ENCODE peak calls at places on chromosomes 4 and X, in five cellular contexts. F is testis, M is body of pancreas, E is GM12891, C is stomach. K is an unnamed sample.

GRCh38 chr4:152894673-152895072 is 41.5 kb upstream of the FHDC1 start:
- DNase-seq in M (no peak), F (no peak), C (no peak), E (no peak), K (no peak)

GRCh38 chrX:79270401-79270800 is 96.7 kb downstream of the ITM2A start:
- DNase-seq in C (peak; percentile 31), E (no peak), F (peak; percentile 52), M (peak; percentile 8), K (peak; percentile 57)

GRCh38 chr4:154491341-154491679 is 289 bp downstream of the DCHS2 start:
- DNase-seq in C (no peak), E (peak; percentile 36), F (no peak), M (no peak), K (no peak)

GRCh38 chr4:126992910-126993309 is 639.8 kb upstream of the INTU start:
- DNase-seq in E (no peak), F (no peak), C (no peak), M (no peak), K (no peak)

GRCh38 chr4:168864831-168865541 is 145.1 kb downstream of the CBR4 start:
- DNase-seq in E (no peak), M (no peak), C (no peak), F (no peak), K (no peak)

GRCh38 chrX:42948723-42949122 is 170.8 kb upstream of the PPP1R2C start:
- DNase-seq in F (no peak), M (no peak), E (no peak), C (no peak), K (no peak)

GRCh38 chr4:110704748-110705439 is 82.0 kb upstream of the PITX2 start:
- DNase-seq in M (no peak), E (no peak), F (no peak), C (no peak), K (no peak)

GRCh38 chr4:84258905-84259830 is 239.9 kb downstream of the NKX6-1 start:
- DNase-seq in C (no peak), E (no peak), M (no peak), F (no peak), K (peak; percentile 32)

GRCh38 chr4:22848332-22848731 is 155.6 kb downstream of the GBA3 start:
- DNase-seq in E (no peak), C (no peak), M (peak; percentile 4), F (no peak), K (no peak)

GRCh38 chr4:23084559-23085248 is 392.0 kb downstream of the GBA3 start:
- DNase-seq in C (no peak), F (no peak), M (no peak), E (no peak), K (no peak)

GRCh38 chr4:95165926-95166524 is 382.7 kb downstream of the UNC5C start:
- DNase-seq in M (peak; percentile 50), C (no peak), F (peak; percentile 49), E (peak; percentile 14), K (peak; percentile 59)

GRCh38 chr4:38681283-38682066 is 17.5 kb downstream of the KLF3 start:
- DNase-seq in C (no peak), F (no peak), E (no peak), M (no peak), K (no peak)

GRCh38 chrX:103877571-103877970 is 45.5 kb upstream of the RAB9B start:
- DNase-seq in C (no peak), E (no peak), M (no peak), F (no peak), K (no peak)

GRCh38 chr4:152310223-152310622 is 225.7 kb downstream of the FBXW7 start:
- DNase-seq in M (no peak), E (no peak), F (no peak), C (no peak), K (no peak)

GRCh38 chrX:107731831-107732502 is 43.6 kb downstream of the TSC22D3 start:
- DNase-seq in E (no peak), F (peak; percentile 88), C (peak; percentile 95), M (peak; percentile 96), K (peak; percentile 80)

GRCh38 chr4:40685300-40685699 is 55.6 kb upstream of the RBM47 start:
- DNase-seq in F (no peak), E (no peak), M (no peak), C (no peak), K (no peak)

GRCh38 chr4:156255608-156256007 is 301.9 kb upstream of the CTSO start:
- DNase-seq in C (no peak), E (no peak), F (no peak), M (no peak), K (no peak)

GRCh38 chrX:28177202-28177601 is 196.0 kb upstream of the DCAF8L1 start:
- DNase-seq in C (no peak), M (no peak), E (no peak), F (no peak), K (no peak)

GRCh38 chr4:174218127-174218790 is 65.2 kb downstream of the FBXO8 start:
- DNase-seq in E (no peak), C (no peak), F (no peak), M (no peak), K (no peak)

GRCh38 chrX:123184199-123184857 is at the start of gene GRIA3:
- DNase-seq in C (no peak), M (no peak), F (peak; percentile 26), E (no peak), K (no peak)

GRCh38 chr4:75004755-75005668 is 72.1 kb downstream of the PARM1 start:
- DNase-seq in F (no peak), M (peak; percentile 91), C (peak; percentile 73), E (no peak), K (no peak)

GRCh38 chr4:114077610-114078009 is 98.2 kb upstream of the ARSJ start:
- DNase-seq in E (no peak), M (peak; percentile 5), F (no peak), C (no peak), K (no peak)

GRCh38 chr4:48254381-48255072 is 15.1 kb downstream of the TEC start:
- DNase-seq in E (no peak), C (peak; percentile 70), M (peak; percentile 69), F (peak; percentile 91), K (peak; percentile 80)

GRCh38 chrX:78106651-78106986 is 2.6 kb downstream of the PGK1 start:
- DNase-seq in C (no peak), E (no peak), M (no peak), F (no peak), K (no peak)

GRCh38 chr4:112516076-112516385 is at the start of gene NEUROG2:
- DNase-seq in C (no peak), E (no peak), M (no peak), F (no peak), K (no peak)

GRCh38 chr4:112889619-112890294 is 159.7 kb upstream of the ANK2 start:
- DNase-seq in M (no peak), E (no peak), F (no peak), C (no peak), K (no peak)

GRCh38 chrX:66016905-66017658 is 22.8 kb downstream of the VSIG4 start:
- DNase-seq in E (no peak), C (no peak), M (no peak), F (no peak), K (peak; percentile 14)

GRCh38 chr4:168859888-168860694 is 150.0 kb downstream of the CBR4 start:
- DNase-seq in C (no peak), F (no peak), E (no peak), M (no peak), K (no peak)

GRCh38 chrX:150362599-150363481 is at the start of gene MAMLD1:
- DNase-seq in M (peak; percentile 77), F (peak; percentile 64), E (peak; percentile 16), C (peak; percentile 70), K (peak; percentile 72)
- TF ChIP-seq POLR2A in M (peak; percentile 66), F (peak; percentile 5), E (no peak), C (no peak), K (peak; percentile 22)

GRCh38 chrX:10579753-10580060 is 40.7 kb downstream of the MID1 start:
- DNase-seq in C (no peak), E (no peak), M (no peak), F (no peak), K (no peak)

GRCh38 chrX:10574663-10575062 is 45.7 kb downstream of the MID1 start:
- DNase-seq in M (no peak), E (no peak), F (no peak), C (no peak), K (no peak)

GRCh38 chrX:10577863-10578262 is 42.5 kb downstream of the MID1 start:
- DNase-seq in E (no peak), F (no peak), C (no peak), M (no peak), K (no peak)

GRCh38 chrX:10579018-10579752 is 41.2 kb downstream of the MID1 start:
- DNase-seq in M (no peak), F (no peak), C (no peak), E (no peak), K (no peak)

GRCh38 chrX:10576777-10577444 is 43.5 kb downstream of the MID1 start:
- DNase-seq in M (no peak), C (no peak), F (no peak), E (no peak), K (no peak)
- TF ChIP-seq POLR2A in M (no peak), C (no peak), F (no peak), E (no peak), K (no peak)

DNA sequence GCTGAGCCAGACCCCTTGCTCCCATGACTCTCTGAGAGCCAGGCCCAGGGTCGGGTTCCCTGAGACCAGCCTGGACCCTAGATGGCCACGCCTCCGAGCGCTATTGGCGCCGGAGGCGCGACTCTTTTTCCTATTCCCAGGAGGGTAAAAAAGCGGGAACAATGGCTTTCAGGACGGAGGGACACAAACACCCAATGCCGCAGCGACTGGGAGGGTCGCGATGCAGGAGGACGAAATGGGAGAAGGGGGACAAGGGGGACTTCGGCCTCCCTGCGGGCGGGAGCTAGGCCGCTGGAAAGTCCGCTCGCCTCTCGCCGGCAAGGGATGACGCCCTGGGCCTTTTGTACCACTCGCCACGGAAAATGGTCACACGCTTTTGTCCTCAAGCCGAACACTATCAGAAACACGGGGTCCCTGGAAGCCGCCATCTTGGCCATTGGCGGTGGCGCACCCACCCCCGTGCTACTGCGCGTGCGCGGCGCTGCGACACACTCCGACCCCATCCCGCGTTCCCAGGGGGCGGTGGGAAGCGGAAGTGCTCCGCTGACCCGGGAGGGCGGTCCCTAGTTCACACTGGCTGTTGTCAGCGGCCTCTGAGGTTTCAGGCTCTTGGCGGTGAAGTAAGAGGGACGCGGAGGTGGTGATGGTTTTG is 98.4 kb downstream of the ZNF674 start:
- DNase-seq in E (peak; percentile 74), M (peak; percentile 83), F (peak; percentile 84), C (peak; percentile 80), K (peak; percentile 90)
- TF ChIP-seq POLR2A in E (peak; percentile 50), M (peak; percentile 78), F (no peak), C (no peak), K (peak; percentile 59)

DNA sequence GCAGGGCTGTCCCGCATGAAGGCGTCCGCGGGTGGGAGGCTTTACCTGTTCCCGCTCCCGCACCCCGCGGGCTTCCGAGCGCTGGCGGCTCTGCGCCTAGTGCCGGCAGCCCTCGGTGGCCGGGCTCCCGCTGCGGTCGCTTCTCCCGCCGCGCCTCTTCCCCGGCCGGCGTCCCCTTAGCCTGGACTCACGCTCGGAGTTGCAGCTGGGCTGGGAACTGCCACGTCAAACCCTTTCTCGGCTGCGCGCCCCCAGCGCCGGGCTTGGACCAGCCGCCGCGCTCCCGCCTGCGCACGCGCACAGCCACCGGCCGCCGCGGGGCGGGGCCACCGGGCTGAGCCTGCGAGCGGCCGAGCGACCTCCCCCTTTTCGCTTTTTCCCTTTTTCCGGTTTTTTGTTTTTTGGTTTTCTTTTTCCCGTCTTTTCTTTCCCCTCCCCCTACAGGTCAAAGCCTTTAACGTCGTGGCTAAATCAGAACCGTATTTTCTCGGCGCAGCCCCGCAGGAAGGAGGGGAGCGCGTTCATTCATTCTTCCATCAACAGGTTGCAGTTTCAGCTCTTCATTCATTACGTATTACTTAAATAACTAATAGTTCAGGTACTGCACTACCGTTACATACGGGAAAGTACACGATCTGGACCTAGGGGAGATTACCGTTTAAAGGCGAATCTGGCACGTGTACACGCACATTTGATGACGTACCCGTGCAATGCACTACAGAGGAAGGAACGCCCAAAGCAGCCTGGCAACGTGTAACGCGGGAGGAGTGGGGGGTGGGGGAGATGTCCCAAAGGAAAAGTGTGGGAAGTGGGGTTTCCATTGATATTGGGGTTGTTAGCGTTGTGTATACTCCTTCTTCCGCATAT is at the start of gene SEC24D:
- DNase-seq in F (peak; percentile 92), E (peak; percentile 89), C (peak; percentile 91), M (peak; percentile 90), K (peak; percentile 85)
- TF ChIP-seq POLR2A in F (peak; percentile 67), E (peak; percentile 30), C (no peak), M (peak; percentile 78), K (peak; percentile 53)

K was measured in erythroblast.